ENCODE peak calls at places on chromosomes 6 and 20, in seven cellular contexts. W is SK-N-SH, I is HCT116, A is GM12878, H is K562, L is H1, C is HepG2. U is an unnamed sample.

GRCh38 chr20:64062596-64063388 is at the start of gene TCEA2:
- DNase-seq in W (peak), I (peak), A (no peak), H (peak), L (peak), C (peak), U (peak)

GRCh38 chr6:56091159-56091869 is 156.1 kb downstream of the COL21A1 start:
- DNase-seq in W (no peak), I (peak), A (no peak), H (no peak), L (no peak), C (peak), U (peak)

GRCh38 chr20:52965819-52966218 is 6.3 kb upstream of the TSHZ2 start:
- DNase-seq in W (no peak), I (no peak), A (no peak), H (no peak), L (no peak), C (no peak), U (no peak)

GRCh38 chr6:12804967-12805645 is 88.5 kb downstream of the PHACTR1 start:
- DNase-seq in W (no peak), I (no peak), A (no peak), H (no peak), L (no peak), C (no peak), U (no peak)

GRCh38 chr6:28107506-28107905 is 16.9 kb upstream of the ZSCAN16 start:
- DNase-seq in W (no peak), I (no peak), A (no peak), H (no peak), L (no peak), C (no peak), U (no peak)

GRCh38 chr6:150231456-150231855 is 88.6 kb downstream of the PPP1R14C start:
- DNase-seq in W (no peak), I (no peak), A (no peak), H (no peak), L (no peak), C (no peak), U (no peak)

GRCh38 chr20:48686238-48687096 is 141.3 kb downstream of the PREX1 start:
- DNase-seq in W (peak), I (no peak), A (no peak), H (peak), L (no peak), C (no peak), U (no peak)

GRCh38 chr20:5864873-5865582 is 85.3 kb downstream of the TRMT6 start:
- DNase-seq in W (no peak), I (no peak), A (no peak), H (no peak), L (no peak), C (no peak), U (no peak)

GRCh38 chr6:14944593-14944992 is 301.3 kb upstream of the JARID2 start:
- DNase-seq in W (no peak), I (no peak), A (no peak), H (no peak), L (no peak), C (no peak), U (no peak)

GRCh38 chr20:38001981-38002380 is 31.3 kb downstream of the TTI1 start:
- DNase-seq in W (no peak), I (no peak), A (no peak), H (peak), L (no peak), C (no peak), U (no peak)

GRCh38 chr6:113936093-113936934 is 34.6 kb downstream of the HDAC2 start:
- DNase-seq in W (peak), I (peak), A (peak), H (peak), L (no peak), C (peak), U (peak)

DNA sequence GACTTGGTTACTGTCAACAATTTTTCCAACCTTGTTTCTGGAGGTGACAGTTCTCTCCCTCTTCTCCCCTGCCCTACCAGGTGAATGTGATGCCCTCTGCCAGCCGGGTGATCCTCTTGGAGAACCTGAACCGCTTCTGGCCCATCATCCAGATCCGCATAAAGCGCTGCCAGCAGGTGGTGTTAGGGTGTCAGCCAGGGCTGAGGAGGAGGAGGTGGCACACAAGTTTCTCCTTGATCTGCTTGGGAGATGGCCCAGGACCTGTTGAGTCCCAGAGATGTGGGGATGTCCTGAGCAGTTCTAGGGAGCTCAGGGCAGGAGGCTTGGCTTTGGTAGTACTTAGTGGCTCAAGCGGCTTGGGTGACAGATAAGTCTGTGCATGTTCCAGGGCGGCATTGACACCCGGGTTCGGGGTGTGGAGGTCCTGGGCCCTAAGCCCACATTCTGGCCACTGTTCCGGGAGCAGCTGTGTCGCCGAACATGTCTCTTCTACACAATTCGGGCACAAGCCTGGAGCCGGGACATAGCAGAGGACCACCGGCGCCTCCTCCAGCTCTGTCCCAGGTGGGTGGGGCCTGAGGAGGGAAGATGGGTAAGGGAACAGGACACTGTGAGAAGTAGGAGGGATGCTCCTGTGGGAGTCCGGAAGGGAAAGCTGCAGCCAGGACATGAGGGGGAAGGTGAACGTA is 21.2 kb downstream of the CUL9 start:
- DNase-seq in W (no peak), I (no peak), A (no peak), H (no peak), L (no peak), C (no peak), U (no peak)
- TF ChIP-seq JUND in W (no peak), I (no peak), A (no peak), H (no peak), L (no peak), C (no peak), U (no peak)

GRCh38 chr6:166474721-166475565 is 92.2 kb upstream of the MPC1 start:
- DNase-seq in W (no peak), I (no peak), A (no peak), H (no peak), L (no peak), C (no peak), U (no peak)
- TF ChIP-seq JUND in W (no peak), I (no peak), A (no peak), H (no peak), L (no peak), C (no peak), U (no peak)

DNA sequence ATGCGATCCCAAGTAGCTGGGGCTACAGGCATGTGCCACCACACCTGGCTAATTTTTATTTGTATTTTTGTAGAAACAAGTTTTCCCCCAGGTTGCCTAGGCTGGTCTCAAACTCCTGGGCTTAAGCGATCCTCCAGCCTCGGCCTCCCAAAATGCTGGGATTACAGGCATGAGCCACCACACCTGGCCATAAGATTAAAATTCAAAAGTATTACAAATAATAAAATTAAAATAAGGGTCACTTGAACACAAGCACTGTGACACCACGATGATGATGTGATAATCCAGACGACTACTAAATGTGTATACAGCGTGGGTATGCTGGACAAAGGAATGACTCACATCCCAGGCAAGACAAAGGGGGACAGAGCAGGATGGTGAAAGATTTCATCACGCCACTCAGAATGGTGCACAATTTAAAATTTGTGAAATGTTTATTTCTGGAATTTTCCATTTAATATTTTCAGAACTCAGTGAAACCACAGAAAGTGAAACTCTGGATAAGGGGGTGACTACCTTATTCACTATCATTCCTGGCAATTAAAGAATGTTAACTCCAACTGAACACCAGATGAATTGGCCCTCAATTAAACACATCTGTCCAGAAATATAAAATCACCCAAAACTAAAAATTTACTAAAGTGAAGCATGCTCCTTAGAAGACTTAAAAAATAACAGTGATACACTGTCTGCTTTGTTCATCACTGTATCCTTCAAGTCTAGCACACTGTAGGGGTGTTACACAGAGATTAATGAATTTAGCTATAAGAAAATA is 13.1 kb downstream of the B4GALT5 start:
- DNase-seq in W (no peak), I (peak), A (no peak), H (peak), L (no peak), C (peak), U (no peak)
- TF ChIP-seq JUND in W (peak), I (peak), A (no peak), H (peak), L (peak), C (no peak), U (no peak)

GRCh38 chr20:13008761-13009681 is at the start of gene SPTLC3:
- DNase-seq in W (no peak), I (no peak), A (no peak), H (no peak), L (no peak), C (peak), U (peak)
- TF ChIP-seq JUND in W (no peak), I (no peak), A (no peak), H (no peak), L (no peak), C (no peak), U (peak)

GRCh38 chr6:160106010-160106409 is 15.6 kb upstream of the SLC22A1 start:
- DNase-seq in W (no peak), I (no peak), A (no peak), H (no peak), L (no peak), C (no peak), U (no peak)
- TF ChIP-seq JUND in W (no peak), I (no peak), A (no peak), H (no peak), L (no peak), C (no peak), U (no peak)

GRCh38 chr6:51949451-51949850 is 138.0 kb downstream of the PKHD1 start:
- DNase-seq in W (no peak), I (no peak), A (no peak), H (no peak), L (no peak), C (no peak), U (no peak)
- TF ChIP-seq JUND in W (no peak), I (no peak), A (no peak), H (no peak), L (no peak), C (no peak), U (no peak)

GRCh38 chr6:152356659-152357058 is 280.5 kb downstream of the SYNE1 start:
- DNase-seq in W (no peak), I (peak), A (no peak), H (peak), L (no peak), C (peak), U (peak)
- TF ChIP-seq JUND in W (no peak), I (no peak), A (no peak), H (no peak), L (no peak), C (no peak), U (no peak)

U was measured in T47D.